ENCODE peak calls at places on chromosomes 13 and 19, in five cellular contexts. T is stimulated activated CD8-positive, alpha-beta memory T cell treated with anti-CD3 and anti-CD28 coated beads, Interleukin-12 subunit alpha, Interleukin-12 subunit beta, amount 100 ng/mL, for 1 hour; Z is GM06990; B is WTC11; I is IMR-90. P is an unnamed sample.

GRCh38 chr13:107835339-107836018 is 379.9 kb downstream of the LIG4 start:
- DNase-seq in T (no peak), Z (no peak), B (no peak), I (peak; percentile 88), P (peak; percentile 93)

GRCh38 chr13:94999871-95000270 is 287.5 kb upstream of the SOX21 start:
- DNase-seq in T (no peak), Z (no peak), B (no peak), I (no peak), P (peak; percentile 33)

GRCh38 chr13:101916108-101916757 is 463.8 kb downstream of the ITGBL1 start:
- DNase-seq in T (no peak), Z (no peak), B (peak; percentile 77), I (no peak), P (no peak)

GRCh38 chr13:40624338-40624737 is 42.1 kb downstream of the FOXO1 start:
- DNase-seq in T (no peak), Z (no peak), B (no peak), I (no peak), P (peak; percentile 23)

GRCh38 chr19:33736158-33736557 is 60.5 kb upstream of the KCTD15 start:
- DNase-seq in T (no peak), Z (no peak), B (no peak), I (no peak), P (no peak)

GRCh38 chr19:51621178-51621577 is 9.0 kb downstream of the SIGLEC5 start:
- DNase-seq in T (no peak), Z (peak; percentile 65), B (no peak), I (no peak), P (no peak)

GRCh38 chr19:37817180-37817911 is 38.0 kb upstream of the ZNF573 start:
- DNase-seq in T (peak; percentile 10), Z (peak; percentile 20), B (peak; percentile 95), I (peak; percentile 3), P (peak; percentile 27)

GRCh38 chr19:55283548-55284393 is at the start of gene BRSK1:
- DNase-seq in T (peak; percentile 14), Z (no peak), B (peak; percentile 84), I (peak; percentile 61), P (peak; percentile 30)

GRCh38 chr13:66508153-66508909 is 721.8 kb downstream of the PCDH9 start:
- DNase-seq in T (no peak), Z (no peak), B (no peak), I (peak; percentile 38), P (peak; percentile 75)

GRCh38 chr19:5306531-5306930 is 34.1 kb downstream of the PTPRS start:
- DNase-seq in T (no peak), Z (no peak), B (no peak), I (no peak), P (no peak)

GRCh38 chr19:36837525-36837901 is 674 bp downstream of the ZNF790 start:
- DNase-seq in T (no peak), Z (no peak), B (no peak), I (no peak), P (no peak)

GRCh38 chr13:102033719-102034446 is 368.0 kb downstream of the FGF14 start:
- DNase-seq in T (no peak), Z (no peak), B (no peak), I (no peak), P (no peak)

GRCh38 chr19:1690570-1691307 is 38.3 kb upstream of the TCF3 start:
- DNase-seq in T (no peak), Z (peak; percentile 68), B (peak; percentile 89), I (no peak), P (no peak)

GRCh38 chr19:17209126-17210036 is 5.8 kb upstream of the USE1 start:
- DNase-seq in T (no peak), Z (peak; percentile 78), B (peak; percentile 100), I (peak; percentile 20), P (no peak)

GRCh38 chr13:75830842-75831241 is 194.7 kb downstream of the LMO7 start:
- DNase-seq in T (no peak), Z (no peak), B (no peak), I (peak; percentile 78), P (peak; percentile 78)

GRCh38 chr13:38430761-38431160 is 81.1 kb downstream of the UFM1 start:
- DNase-seq in T (no peak), Z (no peak), B (no peak), I (no peak), P (no peak)

GRCh38 chr19:50000038-50000890 is 24.9 kb downstream of the VRK3 start:
- DNase-seq in T (no peak), Z (no peak), B (no peak), I (no peak), P (no peak)

GRCh38 chr19:44846455-44847143 is 502 bp downstream of the NECTIN2 start:
- DNase-seq in T (no peak), Z (no peak), B (peak; percentile 94), I (no peak), P (peak; percentile 44)

GRCh38 chr19:6362351-6362801 is 1.0 kb downstream of the CLPP start:
- DNase-seq in T (peak; percentile 4), Z (peak; percentile 38), B (no peak), I (no peak), P (no peak)

GRCh38 chr19:4596033-4596904 is 36.8 kb upstream of the SEMA6B start:
- DNase-seq in T (no peak), Z (no peak), B (no peak), I (no peak), P (no peak)